ENCODE peak calls at places on chromosomes 7 and 10, in six cellular contexts. One of them, this sample, is unnamed.

GRCh38 chr10:114349505-114350211 is 54.6 kb downstream of the AFAP1L2 start:
- DNase-seq in NAMALWA: no peak
- DNase-seq in GM10248: no peak
- DNase-seq in amniotic stem cell: no peak
- DNase-seq in CD4-positive, alpha-beta T cell: no peak
- DNase-seq in HCEC 1CT: no peak
- DNase-seq in this sample: no peak

GRCh38 chr10:60964257-60965235 is 20.6 kb upstream of the RHOBTB1 start:
- DNase-seq in NAMALWA: peak; percentile 76
- DNase-seq in GM10248: peak; percentile 27
- DNase-seq in amniotic stem cell: peak; percentile 62
- DNase-seq in CD4-positive, alpha-beta T cell: peak; percentile 17
- DNase-seq in HCEC 1CT: peak; percentile 91
- DNase-seq in this sample: peak; percentile 88

GRCh38 chr10:88118769-88119559 is 255.5 kb downstream of the PTEN start:
- DNase-seq in NAMALWA: no peak
- DNase-seq in GM10248: no peak
- DNase-seq in amniotic stem cell: no peak
- DNase-seq in CD4-positive, alpha-beta T cell: no peak
- DNase-seq in HCEC 1CT: no peak
- DNase-seq in this sample: no peak

GRCh38 chr10:96670786-96671185 is 49.5 kb downstream of the PIK3AP1 start:
- DNase-seq in NAMALWA: peak; percentile 34
- DNase-seq in GM10248: no peak
- DNase-seq in amniotic stem cell: no peak
- DNase-seq in CD4-positive, alpha-beta T cell: no peak
- DNase-seq in HCEC 1CT: no peak
- DNase-seq in this sample: no peak

GRCh38 chr7:44327981-44328380 is 2.6 kb upstream of the CAMK2B start:
- DNase-seq in NAMALWA: peak; percentile 48
- DNase-seq in GM10248: no peak
- DNase-seq in amniotic stem cell: no peak
- DNase-seq in CD4-positive, alpha-beta T cell: no peak
- DNase-seq in HCEC 1CT: no peak
- DNase-seq in this sample: no peak

GRCh38 chr7:95501261-95501816 is 15.6 kb downstream of the ASB4 start:
- DNase-seq in NAMALWA: no peak
- DNase-seq in GM10248: peak; percentile 25
- DNase-seq in amniotic stem cell: no peak
- DNase-seq in CD4-positive, alpha-beta T cell: no peak
- DNase-seq in HCEC 1CT: peak; percentile 38
- DNase-seq in this sample: peak; percentile 72

GRCh38 chr7:47804767-47805545 is 143.3 kb downstream of the PKD1L1 start:
- DNase-seq in NAMALWA: no peak
- DNase-seq in GM10248: no peak
- DNase-seq in amniotic stem cell: no peak
- DNase-seq in CD4-positive, alpha-beta T cell: no peak
- DNase-seq in HCEC 1CT: peak; percentile 53
- DNase-seq in this sample: no peak

GRCh38 chr7:79876769-79877362 is 257.8 kb upstream of the GNAI1 start:
- DNase-seq in NAMALWA: no peak
- DNase-seq in GM10248: no peak
- DNase-seq in amniotic stem cell: peak; percentile 35
- DNase-seq in CD4-positive, alpha-beta T cell: no peak
- DNase-seq in HCEC 1CT: peak; percentile 94
- DNase-seq in this sample: peak; percentile 48

GRCh38 chr10:68083953-68084352 is 8.9 kb upstream of the HERC4 start:
- DNase-seq in NAMALWA: no peak
- DNase-seq in GM10248: no peak
- DNase-seq in amniotic stem cell: no peak
- DNase-seq in CD4-positive, alpha-beta T cell: no peak
- DNase-seq in HCEC 1CT: no peak
- DNase-seq in this sample: no peak

GRCh38 chr10:44831581-44831980 is 79.6 kb upstream of the TMEM72 start:
- DNase-seq in NAMALWA: no peak
- DNase-seq in GM10248: no peak
- DNase-seq in amniotic stem cell: no peak
- DNase-seq in CD4-positive, alpha-beta T cell: no peak
- DNase-seq in HCEC 1CT: no peak
- DNase-seq in this sample: no peak

GRCh38 chr10:77498829-77499228 is 138.8 kb downstream of the KCNMA1 start:
- DNase-seq in NAMALWA: no peak
- DNase-seq in GM10248: no peak
- DNase-seq in amniotic stem cell: no peak
- DNase-seq in CD4-positive, alpha-beta T cell: no peak
- DNase-seq in HCEC 1CT: no peak
- DNase-seq in this sample: no peak

GRCh38 chr10:96683065-96683464 is 37.2 kb downstream of the PIK3AP1 start:
- DNase-seq in NAMALWA: no peak
- DNase-seq in GM10248: no peak
- DNase-seq in amniotic stem cell: no peak
- DNase-seq in CD4-positive, alpha-beta T cell: no peak
- DNase-seq in HCEC 1CT: peak; percentile 89
- DNase-seq in this sample: no peak

GRCh38 chr7:116138202-116138801 is 72.0 kb upstream of the TES start:
- DNase-seq in NAMALWA: peak; percentile 85
- DNase-seq in GM10248: peak; percentile 37
- DNase-seq in amniotic stem cell: peak; percentile 11
- DNase-seq in CD4-positive, alpha-beta T cell: no peak
- DNase-seq in HCEC 1CT: peak; percentile 61
- DNase-seq in this sample: peak; percentile 72

GRCh38 chr10:1083581-1083980 is 27.4 kb downstream of the WDR37 start:
- DNase-seq in NAMALWA: no peak
- DNase-seq in GM10248: no peak
- DNase-seq in amniotic stem cell: no peak
- DNase-seq in CD4-positive, alpha-beta T cell: no peak
- DNase-seq in HCEC 1CT: no peak
- DNase-seq in this sample: no peak

GRCh38 chr10:58217612-58218011 is 50.1 kb downstream of the IPMK start:
- DNase-seq in NAMALWA: no peak
- DNase-seq in GM10248: no peak
- DNase-seq in amniotic stem cell: no peak
- DNase-seq in CD4-positive, alpha-beta T cell: no peak
- DNase-seq in HCEC 1CT: peak; percentile 43
- DNase-seq in this sample: no peak

GRCh38 chr7:96144260-96144526 is 177.7 kb downstream of the SLC25A13 start:
- DNase-seq in NAMALWA: no peak
- DNase-seq in GM10248: no peak
- DNase-seq in amniotic stem cell: no peak
- DNase-seq in CD4-positive, alpha-beta T cell: no peak
- DNase-seq in HCEC 1CT: peak; percentile 20
- DNase-seq in this sample: no peak